ENCODE peak calls at places on chromosomes 4 and X, in eight cellular contexts. O is activated CD8-positive, alpha-beta T cell treated with anti-CD3 and anti-CD28 coated beads for 36 hours; X is adipocyte; D is breast epithelium; H is Daoy; F is heart right ventricle; Q is frontal cortex; Y is GM12865. A is an unnamed sample.

GRCh38 chrX:120857240-120857639 is 18.4 kb downstream of the CT47B1 start:
- DNase-seq in X (no peak), Q (no peak), H (peak), O (peak), Y (peak), F (no peak), D (no peak), A (no peak)

GRCh38 chr4:56844817-56845580 is 23.5 kb upstream of the SPINK2 start:
- DNase-seq in H (no peak), F (no peak), X (no peak), Y (peak), D (no peak), Q (no peak), O (no peak), A (no peak)

GRCh38 chr4:40581254-40582140 is 48.2 kb downstream of the RBM47 start:
- DNase-seq in Y (no peak), X (no peak), D (no peak), H (no peak), Q (no peak), O (no peak), F (no peak), A (no peak)

GRCh38 chr4:81166431-81166830 is 48.6 kb downstream of the PRKG2 start:
- DNase-seq in O (no peak), D (no peak), F (no peak), Q (no peak), Y (no peak), X (no peak), H (peak), A (no peak)

GRCh38 chr4:23425570-23425969 is 464.3 kb downstream of the PPARGC1A start:
- DNase-seq in O (no peak), H (no peak), X (no peak), Q (no peak), F (no peak), Y (no peak), D (no peak), A (no peak)

GRCh38 chrX:29172880-29173279 is 585.6 kb downstream of the IL1RAPL1 start:
- DNase-seq in H (no peak), Y (no peak), Q (no peak), F (no peak), O (no peak), D (no peak), X (no peak), A (no peak)

GRCh38 chrX:134377537-134377936 is 82.4 kb upstream of the HPRT1 start:
- DNase-seq in F (no peak), D (no peak), X (peak), Y (peak), Q (no peak), O (peak), H (peak), A (no peak)

GRCh38 chr4:110296892-110297291 is 98.5 kb upstream of the ELOVL6 start:
- DNase-seq in D (no peak), Y (peak), O (no peak), Q (no peak), X (no peak), F (no peak), H (no peak), A (no peak)

GRCh38 chr4:187090401-187090800 is 366.7 kb upstream of the FAT1 start:
- DNase-seq in D (no peak), X (peak), F (no peak), H (peak), Y (no peak), Q (no peak), O (no peak), A (no peak)

GRCh38 chrX:39938466-39938865 is 159.3 kb downstream of the BCOR start:
- DNase-seq in Y (no peak), X (no peak), D (no peak), F (no peak), Q (no peak), O (no peak), H (no peak), A (no peak)

GRCh38 chr4:182688081-182688480 is 229.1 kb downstream of the DCTD start:
- DNase-seq in O (no peak), D (no peak), F (no peak), Q (no peak), X (no peak), H (no peak), Y (no peak), A (no peak)

GRCh38 chr4:80500593-80500992 is 165.1 kb downstream of the CFAP299 start:
- DNase-seq in Q (no peak), Y (no peak), O (peak), F (no peak), X (no peak), D (no peak), H (no peak), A (no peak)

GRCh38 chrX:137215467-137215866 is 181.7 kb upstream of the GPR101 start:
- DNase-seq in D (no peak), F (no peak), H (no peak), O (no peak), Y (no peak), X (no peak), Q (no peak), A (no peak)

GRCh38 chr4:6332042-6332668 is 62.5 kb downstream of the WFS1 start:
- DNase-seq in D (no peak), F (no peak), H (peak), Q (peak), O (peak), X (peak), Y (peak), A (peak)

GRCh38 chr4:39514888-39515401 is 12.3 kb downstream of the UGDH start:
- DNase-seq in H (no peak), Q (no peak), O (no peak), X (peak), F (no peak), D (no peak), Y (no peak), A (no peak)

GRCh38 chrX:135477576-135477975 is 42.9 kb upstream of the INTS6L start:
- DNase-seq in O (peak), Q (peak), H (peak), D (peak), F (peak), Y (peak), X (peak), A (no peak)

GRCh38 chrX:69616520-69617203 is 749 bp downstream of the EDA start:
- DNase-seq in Y (no peak), D (no peak), O (peak), X (peak), F (peak), Q (no peak), H (peak), A (peak)

GRCh38 chrX:9356846-9357245 is 108.0 kb upstream of the TBL1X start:
- DNase-seq in O (no peak), Y (no peak), H (no peak), D (no peak), X (no peak), F (no peak), Q (no peak), A (no peak)

GRCh38 chrX:17375361-17375630 is 296 bp downstream of the NHS start:
- DNase-seq in H (no peak), F (no peak), X (no peak), D (no peak), Q (no peak), Y (no peak), O (no peak), A (peak)

GRCh38 chr4:183185018-183185417 is 86.0 kb downstream of the WWC2 start:
- DNase-seq in D (no peak), X (no peak), H (no peak), F (no peak), O (peak), Y (peak), Q (no peak), A (no peak)

GRCh38 chr4:1843852-1844251 is 12.1 kb downstream of the LETM1 start:
- DNase-seq in Q (no peak), Y (no peak), D (no peak), O (no peak), X (no peak), F (peak), H (no peak), A (peak)

GRCh38 chr4:178395798-178396197 is 953.6 kb upstream of the AGA start:
- DNase-seq in Q (no peak), O (no peak), F (no peak), H (no peak), D (no peak), Y (no peak), X (no peak), A (no peak)

GRCh38 chrX:51568586-51568985 is 50.1 kb downstream of the CENPVL3 start:
- DNase-seq in Q (no peak), Y (no peak), O (no peak), X (peak), F (no peak), H (peak), D (no peak), A (no peak)

GRCh38 chrX:132740316-132741123 is 217.9 kb downstream of the HS6ST2 start:
- DNase-seq in H (no peak), D (no peak), X (peak), O (no peak), F (no peak), Y (no peak), Q (no peak), A (no peak)

GRCh38 chr4:87002682-87003043 is 67.9 kb downstream of the AFF1 start:
- DNase-seq in D (no peak), Q (no peak), H (no peak), Y (no peak), O (no peak), X (no peak), F (no peak), A (no peak)

GRCh38 chr4:106893395-106893881 is 142.7 kb downstream of the DKK2 start:
- DNase-seq in Y (no peak), Q (no peak), D (no peak), H (no peak), X (no peak), O (no peak), F (no peak), A (no peak)

GRCh38 chr4:83548151-83548905 is 12.4 kb downstream of the GPAT3 start:
- DNase-seq in Q (no peak), Y (peak), F (peak), H (peak), D (peak), X (peak), O (peak), A (no peak)

GRCh38 chr4:74284074-74284473 is 24.2 kb upstream of the EPGN start:
- DNase-seq in H (peak), O (no peak), D (no peak), F (no peak), Q (no peak), Y (no peak), X (peak), A (no peak)

GRCh38 chr4:180669637-180670036 is 1573.6 kb upstream of the TENM3 start:
- DNase-seq in X (no peak), H (peak), O (no peak), F (no peak), Y (no peak), D (no peak), Q (no peak), A (no peak)

GRCh38 chrX:127873637-127874036 is 178.6 kb downstream of the ACTRT1 start:
- DNase-seq in Q (no peak), D (no peak), H (no peak), Y (no peak), O (no peak), F (no peak), X (no peak), A (no peak)

GRCh38 chr4:80989921-80990544 is 40.5 kb upstream of the BMP3 start:
- DNase-seq in D (no peak), O (peak), Q (peak), H (peak), X (peak), F (no peak), Y (peak), A (no peak)

GRCh38 chr4:54660145-54660535 is 2.4 kb downstream of the KIT start:
- DNase-seq in H (no peak), F (no peak), Y (no peak), O (no peak), Q (no peak), D (no peak), X (no peak), A (no peak)

GRCh38 chr4:184471872-184472539 is 2.3 kb downstream of the IRF2 start:
- DNase-seq in Q (no peak), O (peak), Y (peak), H (peak), F (no peak), X (no peak), D (no peak), A (no peak)

GRCh38 chrX:84168095-84168494 is 19.9 kb downstream of the RPS6KA6 start:
- DNase-seq in Q (no peak), D (no peak), X (peak), O (no peak), H (peak), Y (no peak), F (no peak), A (no peak)

GRCh38 chr4:11512861-11513260 is 84.2 kb upstream of the HS3ST1 start:
- DNase-seq in F (no peak), X (peak), O (no peak), H (no peak), Y (no peak), Q (no peak), D (no peak), A (no peak)

GRCh38 chrX:7146703-7147430 is 645 bp upstream of the STS start:
- DNase-seq in Q (no peak), D (no peak), H (no peak), X (no peak), Y (peak), F (no peak), O (peak), A (no peak)

GRCh38 chr4:24763631-24764302 is 31.6 kb upstream of the SOD3 start:
- DNase-seq in D (peak), F (no peak), X (peak), O (no peak), Q (no peak), H (peak), Y (no peak), A (no peak)

A was measured in posterior cingulate gyrus.